ENCODE peak calls at places on chromosomes 6 and 20, in four cellular contexts. G is IMR-90, Y is breast epithelium, U is GM10248. E is an unnamed sample.
A peak's percentile ranks its signal among the peaks of the same experiment; 100 is the strongest.

GRCh38 chr6:149560736-149561135 is 5.4 kb upstream of the GINM1 start:
- DNase-seq in U (no peak), G (no peak), Y (no peak), E (no peak)

GRCh38 chr6:57267586-57268293 is 45.6 kb upstream of the RAB23 start:
- DNase-seq in U (no peak), Y (no peak), G (peak; percentile 99), E (no peak)

GRCh38 chr6:128630213-128630612 is 109.8 kb upstream of the PTPRK start:
- DNase-seq in G (no peak), Y (no peak), U (no peak), E (no peak)

GRCh38 chr20:33305591-33306057 is 22.6 kb downstream of the BPIFB1 start:
- DNase-seq in Y (no peak), G (no peak), U (no peak), E (no peak)

GRCh38 chr6:89522778-89523177 is 89.8 kb downstream of the ANKRD6 start:
- DNase-seq in G (no peak), U (no peak), Y (no peak), E (no peak)

GRCh38 chr6:5089821-5090449 is 4.8 kb downstream of the PPP1R3G start:
- DNase-seq in Y (no peak), U (no peak), G (no peak), E (no peak)

GRCh38 chr6:150025201-150025917 is at the start of gene RAET1L:
- DNase-seq in Y (peak; percentile 53), U (no peak), G (peak; percentile 45), E (no peak)

GRCh38 chr6:26199057-26199772 is 112.0 kb downstream of the HFE start:
- DNase-seq in G (peak; percentile 97), Y (peak; percentile 68), U (peak; percentile 83), E (peak; percentile 84)

GRCh38 chr20:6731951-6732580 is 35.4 kb upstream of the BMP2 start:
- DNase-seq in G (no peak), Y (no peak), U (no peak), E (no peak)

GRCh38 chr6:119158057-119158848 is 79.8 kb upstream of the FAM184A start:
- DNase-seq in G (peak; percentile 44), U (no peak), Y (peak; percentile 44), E (no peak)

GRCh38 chr6:119310486-119311036 is 39.0 kb downstream of the MAN1A1 start:
- DNase-seq in Y (no peak), U (no peak), G (peak; percentile 54), E (no peak)

GRCh38 chr20:40945754-40946451 is 82.7 kb upstream of the TOP1 start:
- DNase-seq in Y (peak; percentile 60), U (peak; percentile 57), G (peak; percentile 52), E (peak; percentile 64)

GRCh38 chr6:16352821-16353438 is 114.5 kb downstream of the GMPR start:
- DNase-seq in Y (no peak), U (no peak), G (no peak), E (no peak)

GRCh38 chr20:20276806-20277530 is 90.9 kb upstream of the INSM1 start:
- DNase-seq in G (no peak), Y (no peak), U (no peak), E (no peak)
- TF ChIP-seq CTCF in G (no peak), Y (no peak), U (no peak), E (no peak)

GRCh38 chr6:124798942-124799496 is 163.2 kb upstream of the RNF217 start:
- DNase-seq in Y (no peak), U (no peak), G (no peak), E (no peak)
- TF ChIP-seq CTCF in Y (no peak), U (no peak), G (peak; percentile 19), E (no peak)

GRCh38 chr20:20664795-20665194 is 47.6 kb downstream of the RALGAPA2 start:
- DNase-seq in Y (no peak), G (no peak), U (peak; percentile 34), E (peak; percentile 23)
- TF ChIP-seq CTCF in Y (peak; percentile 54), G (peak; percentile 26), U (peak; percentile 72), E (peak; percentile 42)

GRCh38 chr20:19802492-19803158 is 44.6 kb downstream of the RIN2 start:
- DNase-seq in U (no peak), Y (no peak), G (peak; percentile 39), E (no peak)
- TF ChIP-seq CTCF in U (peak; percentile 12), Y (peak; percentile 56), G (peak; percentile 14), E (no peak)

DNA sequence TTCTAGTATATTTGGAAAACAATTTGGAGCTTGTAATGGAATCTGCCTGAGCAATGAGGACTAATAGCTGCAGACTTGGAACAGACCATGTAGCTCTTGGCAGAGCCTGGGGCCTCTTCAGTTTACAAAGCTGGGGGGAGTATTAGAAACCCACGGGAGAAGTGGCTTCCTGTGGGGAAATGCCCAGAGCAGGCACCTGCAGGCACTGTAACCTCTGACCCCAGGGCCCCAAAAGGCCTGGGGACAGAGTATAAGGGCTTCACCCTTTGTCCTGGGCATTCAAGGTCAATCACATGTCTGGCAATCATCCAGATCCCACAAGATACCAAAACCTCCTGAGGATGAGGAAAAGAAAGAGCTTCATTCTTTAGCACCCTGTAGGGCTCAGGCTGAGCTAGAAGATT is 19.4 kb downstream of the PKIG start:
- DNase-seq in Y (peak; percentile 36), U (no peak), G (peak; percentile 87), E (no peak)
- TF ChIP-seq CTCF in Y (no peak), U (no peak), G (no peak), E (no peak)

DNA sequence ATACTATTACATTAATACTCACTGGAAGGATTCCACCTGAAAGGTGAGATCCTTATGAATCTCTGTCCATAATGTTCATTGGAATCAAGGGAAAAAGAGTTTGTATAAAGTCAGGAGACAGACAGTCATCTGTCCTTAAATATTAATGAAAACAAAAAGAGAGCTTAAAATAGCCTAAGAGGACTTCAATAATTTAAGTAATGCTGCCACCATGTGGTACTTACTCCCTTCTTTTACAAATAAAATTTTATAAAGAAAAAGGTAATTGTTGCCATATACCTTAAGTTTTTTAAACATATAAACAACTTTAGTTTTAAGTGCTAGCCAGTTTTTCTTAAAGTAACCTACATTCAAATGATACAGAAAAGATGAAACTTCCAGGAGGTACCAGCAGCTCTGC is 5.1 kb downstream of the BLOC1S5 start:
- DNase-seq in Y (no peak), U (no peak), G (peak; percentile 63), E (no peak)
- TF ChIP-seq CTCF in Y (no peak), U (peak; percentile 14), G (peak; percentile 57), E (no peak)

GRCh38 chr6:66662196-66662595 is 955.2 kb upstream of the EYS start:
- DNase-seq in G (peak; percentile 1), U (no peak), Y (no peak), E (no peak)
- TF ChIP-seq CTCF in G (peak; percentile 2), U (no peak), Y (no peak), E (no peak)

DNA sequence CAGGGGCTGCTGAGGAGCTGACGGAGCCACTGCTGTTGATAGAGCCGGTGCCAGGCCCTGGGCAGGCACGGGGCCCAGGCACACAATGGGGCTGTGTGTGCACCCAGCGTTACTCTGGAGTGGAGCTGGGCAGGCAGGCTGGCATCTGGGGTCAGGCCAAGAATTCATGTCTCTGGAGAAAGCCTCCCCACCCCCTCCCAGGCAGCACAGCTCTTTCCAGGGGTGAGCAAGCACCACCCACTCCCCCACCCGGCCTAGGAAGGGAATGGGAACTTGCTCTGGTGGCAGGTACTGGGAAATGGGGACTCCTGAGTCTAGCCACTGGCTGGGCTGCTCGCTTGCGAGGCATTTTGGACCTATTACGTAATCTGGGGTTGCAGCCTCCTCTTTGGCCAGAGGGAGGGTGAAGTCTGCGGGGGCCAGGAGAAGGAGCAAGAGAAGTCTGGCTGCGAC is 22.7 kb downstream of the TFEB start:
- DNase-seq in Y (peak; percentile 92), G (no peak), U (no peak), E (no peak)
- TF ChIP-seq CTCF in Y (no peak), G (no peak), U (no peak), E (no peak)

DNA sequence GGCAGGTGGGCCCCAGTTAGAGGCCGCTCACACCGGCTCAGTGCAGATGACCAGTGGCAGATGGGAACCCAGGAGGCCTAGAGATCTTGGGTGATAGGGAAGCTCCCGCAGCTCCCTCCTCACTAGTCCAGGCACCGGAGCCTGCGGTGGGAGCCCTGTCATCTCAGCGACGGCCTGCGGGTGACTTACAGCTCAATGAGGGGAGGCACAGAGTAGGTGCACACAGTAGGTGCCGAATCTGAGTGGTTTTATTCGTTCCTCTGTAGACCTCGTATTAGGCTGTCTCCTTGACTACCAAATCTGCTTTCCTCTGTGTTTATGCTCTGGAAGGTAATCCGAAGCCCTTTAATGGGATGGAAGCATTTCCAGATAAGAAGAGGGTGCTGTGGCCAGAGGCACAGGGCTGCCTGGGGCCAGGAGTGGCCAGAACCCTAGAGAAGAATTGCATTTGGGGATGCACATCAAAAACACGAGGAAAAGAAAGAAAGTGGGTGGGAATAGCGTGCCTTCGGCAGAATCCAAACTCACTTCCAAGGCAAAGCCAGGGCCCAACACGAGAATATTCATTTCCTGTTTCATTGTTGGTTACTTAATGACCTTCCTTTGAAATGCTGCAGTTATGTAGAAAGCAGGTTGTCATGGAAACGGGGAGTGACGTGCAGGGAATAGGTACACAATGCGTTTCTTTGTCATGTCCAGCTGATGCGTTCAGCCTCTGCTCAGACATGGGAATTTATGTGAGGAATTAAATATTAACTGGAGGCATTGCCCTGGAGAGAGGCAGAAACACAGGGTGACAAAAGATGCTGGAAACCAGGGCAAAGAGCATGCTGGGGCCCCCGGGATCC is 24.7 kb downstream of the MYT1 start:
- DNase-seq in G (peak; percentile 69), Y (peak; percentile 29), U (no peak), E (no peak)
- TF ChIP-seq CTCF in G (no peak), Y (no peak), U (no peak), E (no peak)